ENCODE peak calls at places on chromosomes 7 and 10, in ten cellular contexts. E is MM.1S, U is neuronal stem cell, F is IMR-90, N is PC-3, D is neural progenitor cell, M is mammary epithelial cell, P is mesenchymal stem cell, W is astrocyte, B is K562. Z is an unnamed sample.

GRCh38 chr10:35448687-35449662 is 112.7 kb downstream of the CCNY start:
- DNase-seq in E (no peak), U (no peak), F (no peak), N (no peak), D (no peak), M (peak), P (peak), W (no peak), B (no peak), Z (no peak)

GRCh38 chr10:2508971-2509605 is 558.3 kb upstream of the PFKP start:
- DNase-seq in E (no peak), U (no peak), F (peak), N (no peak), D (no peak), M (peak), P (peak), W (peak), B (no peak), Z (no peak)

GRCh38 chr10:30043476-30044270 is 15.7 kb downstream of the JCAD start:
- DNase-seq in E (no peak), U (no peak), F (no peak), N (no peak), D (no peak), M (no peak), P (no peak), W (no peak), B (no peak), Z (no peak)

GRCh38 chr7:26369519-26370385 is 78.1 kb downstream of the SNX10 start:
- DNase-seq in E (peak), U (peak), F (peak), N (peak), D (peak), M (peak), P (peak), W (no peak), B (peak), Z (peak)

GRCh38 chr7:83918142-83918541 is 269.2 kb upstream of the SEMA3E start:
- DNase-seq in E (no peak), U (no peak), F (no peak), N (no peak), D (no peak), M (no peak), P (no peak), W (no peak), B (no peak), Z (no peak)

GRCh38 chr7:72032934-72033333 is 379.2 kb downstream of the CALN1 start:
- DNase-seq in E (no peak), U (no peak), F (no peak), N (no peak), D (no peak), M (no peak), P (no peak), W (no peak), B (no peak), Z (no peak)

GRCh38 chr10:62554632-62555199 is 180.5 kb downstream of the ZNF365 start:
- DNase-seq in E (peak), U (peak), F (peak), N (peak), D (peak), M (peak), P (peak), W (peak), B (peak), Z (peak)

GRCh38 chr7:22559829-22560489 is 60.0 kb upstream of the STEAP1B start:
- DNase-seq in E (peak), U (peak), F (peak), N (peak), D (peak), M (peak), P (peak), W (peak), B (peak), Z (peak)

GRCh38 chr10:48803831-48804584 is 119.3 kb downstream of the WDFY4 start:
- DNase-seq in E (no peak), U (no peak), F (no peak), N (no peak), D (no peak), M (no peak), P (no peak), W (no peak), B (no peak), Z (no peak)

GRCh38 chr7:19560111-19560883 is 148.5 kb downstream of the POLR1F start:
- DNase-seq in E (no peak), U (no peak), F (no peak), N (peak), D (no peak), M (peak), P (peak), W (peak), B (no peak), Z (no peak)

GRCh38 chr10:89575037-89575436 is 39.6 kb upstream of the SLC16A12 start:
- DNase-seq in E (no peak), U (no peak), F (peak), N (peak), D (no peak), M (no peak), P (no peak), W (no peak), B (no peak), Z (no peak)

GRCh38 chr7:23334482-23335056 is 35.4 kb downstream of the MALSU1 start:
- DNase-seq in E (no peak), U (no peak), F (peak), N (peak), D (no peak), M (peak), P (peak), W (peak), B (no peak), Z (no peak)

GRCh38 chr7:32062150-32062549 is 8.1 kb downstream of the PDE1C start:
- DNase-seq in E (no peak), U (no peak), F (peak), N (peak), D (peak), M (peak), P (peak), W (no peak), B (peak), Z (peak)

GRCh38 chr7:72127136-72127535 is 285.0 kb downstream of the CALN1 start:
- DNase-seq in E (no peak), U (no peak), F (no peak), N (no peak), D (no peak), M (no peak), P (no peak), W (no peak), B (no peak), Z (no peak)

GRCh38 chr7:143216151-143216550 is 5.7 kb upstream of the TAS2R40 start:
- DNase-seq in E (no peak), U (no peak), F (peak), N (peak), D (no peak), M (peak), P (no peak), W (peak), B (no peak), Z (no peak)
- H3K9ac ChIP-seq in E (no peak), U (no peak), F (no peak), N (no peak), D (no peak), M (no peak), P (peak), W (peak), B (no peak), Z (no peak)

GRCh38 chr10:20856484-20856883 is 40.6 kb downstream of the NEBL start:
- DNase-seq in E (no peak), U (no peak), F (no peak), N (no peak), D (no peak), M (no peak), P (no peak), W (no peak), B (no peak), Z (no peak)
- H3K4me3 ChIP-seq in E (no peak), U (no peak), F (no peak), N (no peak), D (no peak), M (no peak), P (no peak), W (no peak), B (no peak), Z (no peak)

DNA sequence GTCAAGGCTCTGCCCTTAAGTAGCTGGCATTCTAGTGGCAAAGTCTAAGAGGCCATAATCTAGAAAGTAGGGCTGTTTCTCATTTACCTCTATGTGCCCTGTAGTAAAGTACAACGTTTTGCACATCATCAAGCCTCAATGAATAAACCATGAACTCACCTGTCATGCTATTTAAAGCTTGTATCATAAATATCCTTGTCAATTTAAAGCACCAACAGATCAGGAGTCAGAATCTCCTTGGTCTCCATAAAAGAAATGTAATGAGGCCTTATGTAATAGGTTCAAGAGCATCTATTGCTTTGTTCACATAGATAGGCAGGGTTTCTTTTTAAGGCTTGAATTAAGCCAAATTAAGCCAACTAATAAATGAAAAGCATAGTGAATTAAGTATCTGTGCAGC is 181.9 kb downstream of the KMT2E start:
- DNase-seq in E (no peak), U (no peak), F (no peak), N (no peak), D (no peak), M (no peak), P (no peak), W (no peak), B (no peak), Z (no peak)
- H3K9ac ChIP-seq in E (no peak), U (no peak), F (no peak), N (no peak), D (no peak), M (no peak), P (no peak), W (no peak), B (no peak), Z (no peak)

DNA sequence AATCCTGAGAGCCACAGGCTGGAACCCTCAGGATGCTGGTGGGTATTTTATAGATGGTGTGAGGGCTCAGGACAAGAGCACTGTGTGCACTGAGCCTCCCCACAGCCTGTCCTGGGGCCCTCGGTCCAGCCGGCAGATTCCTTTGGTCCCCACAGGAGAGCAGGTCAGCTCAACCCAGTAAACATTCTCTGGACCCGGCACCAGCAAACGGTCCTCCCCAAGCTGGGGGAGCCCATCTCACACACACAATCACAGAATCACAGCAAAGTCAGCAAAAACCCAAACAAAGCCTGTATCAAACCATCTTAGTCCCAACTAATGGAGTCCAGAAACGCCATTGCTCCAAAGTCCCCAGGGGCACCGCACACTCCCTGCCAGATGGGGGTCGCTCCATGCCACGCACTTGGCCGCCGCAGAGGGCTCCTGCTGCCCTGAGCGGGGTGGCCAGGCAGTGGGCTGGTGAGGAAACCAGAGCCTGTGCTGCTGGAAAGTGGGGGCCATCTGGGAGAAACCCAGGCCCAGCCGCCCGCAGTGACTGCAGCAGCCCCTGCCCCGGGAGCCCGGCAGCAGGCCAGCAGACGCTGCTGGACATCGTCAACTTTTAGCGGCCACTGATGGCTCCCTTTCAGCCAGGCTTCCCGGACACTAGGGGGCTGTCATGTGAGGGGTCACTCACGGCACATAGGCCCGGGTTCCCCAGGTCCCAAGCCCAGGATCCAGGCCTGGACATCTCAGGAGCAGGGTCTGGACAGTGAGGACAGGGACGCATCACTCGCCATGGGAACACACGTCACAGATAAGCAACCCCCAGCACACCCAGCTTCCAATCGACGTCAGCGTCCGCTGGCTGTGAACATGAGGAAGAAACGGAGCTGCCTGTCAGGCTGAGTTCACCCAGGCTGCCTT is 52.6 kb downstream of the DPYSL4 start:
- DNase-seq in E (no peak), U (no peak), F (peak), N (no peak), D (peak), M (no peak), P (peak), W (no peak), B (no peak), Z (no peak)
- H3K4me3 ChIP-seq in E (no peak), U (no peak), F (no peak), N (no peak), D (no peak), M (no peak), P (no peak), W (no peak), B (no peak), Z (no peak)

GRCh38 chr10:129468187-129468586 is 1.1 kb downstream of the MGMT start:
- DNase-seq in E (no peak), U (no peak), F (no peak), N (no peak), D (no peak), M (no peak), P (no peak), W (no peak), B (no peak), Z (peak)

GRCh38 chr10:129470103-129470851 is 3.2 kb downstream of the MGMT start:
- DNase-seq in E (no peak), U (no peak), F (no peak), N (no peak), D (no peak), M (no peak), P (no peak), W (no peak), B (no peak), Z (peak)

GRCh38 chr10:129465796-129466702 is 992 bp upstream of the MGMT start:
- DNase-seq in E (no peak), U (no peak), F (no peak), N (no peak), D (no peak), M (no peak), P (no peak), W (no peak), B (no peak), Z (peak)

GRCh38 chr10:129466703-129467345 is at the start of gene MGMT:
- DNase-seq in E (peak), U (peak), F (peak), N (peak), D (peak), M (peak), P (peak), W (peak), B (peak), Z (peak)

DNA sequence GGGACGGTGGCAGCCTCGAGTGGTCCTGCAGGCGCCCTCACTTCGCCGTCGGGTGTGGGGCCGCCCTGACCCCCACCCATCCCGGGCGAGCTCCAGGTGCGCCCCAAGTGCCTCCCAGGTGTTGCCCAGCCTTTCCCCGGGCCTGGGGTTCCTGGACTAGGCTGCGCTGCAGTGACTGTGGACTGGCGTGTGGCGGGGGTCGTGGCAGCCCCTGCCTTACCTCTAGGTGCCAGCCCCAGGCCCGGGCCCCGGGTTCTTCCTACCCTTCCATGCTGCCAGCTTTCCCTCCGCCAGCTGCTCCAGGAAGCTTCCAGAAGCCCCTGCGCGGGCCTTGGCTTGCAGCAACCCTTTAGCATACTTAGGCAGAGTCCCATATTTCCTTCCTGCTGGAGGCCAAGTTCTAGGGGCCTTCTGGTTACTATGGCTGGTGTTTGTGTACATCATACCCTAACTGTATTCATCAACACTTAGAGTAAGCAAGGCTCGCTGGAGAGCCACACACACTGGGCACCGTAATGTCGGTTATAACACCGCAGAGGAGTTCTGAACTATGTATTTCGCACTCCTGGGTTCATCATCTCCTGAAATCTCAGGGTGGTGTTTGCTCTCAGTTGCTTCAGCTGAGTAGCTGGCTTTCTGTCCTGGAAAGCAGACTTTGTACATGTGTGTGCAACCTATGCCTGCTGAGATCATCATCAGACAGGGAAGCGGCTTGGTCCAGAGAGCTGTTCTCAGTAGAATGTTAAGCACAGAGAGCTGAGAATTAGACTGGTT is 492 bp downstream of the MGMT start:
- DNase-seq in E (no peak), U (no peak), F (peak), N (no peak), D (no peak), M (peak), P (peak), W (no peak), B (no peak), Z (no peak)
- H3K9ac ChIP-seq in E (peak), U (peak), F (peak), N (peak), D (no peak), M (peak), P (peak), W (peak), B (no peak), Z (peak)

GRCh38 chr10:3806603-3807002 is 21.6 kb upstream of the KLF6 start:
- DNase-seq in E (no peak), U (no peak), F (peak), N (peak), D (no peak), M (peak), P (peak), W (peak), B (no peak), Z (no peak)

GRCh38 chr10:3803884-3804741 is 19.1 kb upstream of the KLF6 start:
- DNase-seq in E (no peak), U (no peak), F (peak), N (no peak), D (no peak), M (no peak), P (peak), W (no peak), B (peak), Z (no peak)

GRCh38 chr10:3805227-3805790 is 20.3 kb upstream of the KLF6 start:
- DNase-seq in E (peak), U (no peak), F (peak), N (peak), D (no peak), M (peak), P (peak), W (peak), B (no peak), Z (no peak)

GRCh38 chr10:3807221-3807927 is 22.4 kb upstream of the KLF6 start:
- DNase-seq in E (no peak), U (no peak), F (no peak), N (no peak), D (no peak), M (no peak), P (peak), W (no peak), B (no peak), Z (no peak)

DNA sequence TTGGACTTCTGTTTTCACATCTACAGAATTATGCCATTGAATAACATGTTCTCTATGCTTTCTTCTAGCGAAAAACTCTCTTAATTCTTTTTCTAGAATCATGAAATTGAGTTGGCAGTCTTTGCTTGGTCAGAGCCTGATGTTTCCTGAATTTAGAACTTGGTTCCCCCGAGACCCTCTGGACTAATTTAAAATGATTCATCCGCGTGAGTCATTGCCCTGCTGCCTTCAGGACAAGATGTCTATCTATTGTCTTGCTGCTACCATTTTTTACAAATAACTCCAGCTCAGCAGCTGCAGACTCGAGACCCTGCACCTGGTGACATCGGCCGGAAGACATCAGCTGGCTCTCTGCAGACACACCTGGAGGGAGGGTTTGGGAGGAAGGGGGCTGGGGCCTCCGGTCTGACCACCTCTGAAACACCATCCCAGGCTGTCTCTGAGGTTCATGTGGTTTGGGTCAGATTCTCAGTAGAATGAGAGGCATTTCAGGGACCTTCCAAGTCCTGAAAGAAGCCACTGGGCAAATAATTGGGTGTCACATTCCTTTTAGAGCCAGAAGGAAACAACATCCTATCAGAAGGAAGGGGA is 20.9 kb upstream of the KLF6 start:
- DNase-seq in E (peak), U (no peak), F (peak), N (peak), D (no peak), M (peak), P (peak), W (peak), B (peak), Z (peak)
- H3K4me3 ChIP-seq in E (peak), U (no peak), F (no peak), N (peak), D (no peak), M (no peak), P (peak), W (peak), B (no peak), Z (no peak)

DNA sequence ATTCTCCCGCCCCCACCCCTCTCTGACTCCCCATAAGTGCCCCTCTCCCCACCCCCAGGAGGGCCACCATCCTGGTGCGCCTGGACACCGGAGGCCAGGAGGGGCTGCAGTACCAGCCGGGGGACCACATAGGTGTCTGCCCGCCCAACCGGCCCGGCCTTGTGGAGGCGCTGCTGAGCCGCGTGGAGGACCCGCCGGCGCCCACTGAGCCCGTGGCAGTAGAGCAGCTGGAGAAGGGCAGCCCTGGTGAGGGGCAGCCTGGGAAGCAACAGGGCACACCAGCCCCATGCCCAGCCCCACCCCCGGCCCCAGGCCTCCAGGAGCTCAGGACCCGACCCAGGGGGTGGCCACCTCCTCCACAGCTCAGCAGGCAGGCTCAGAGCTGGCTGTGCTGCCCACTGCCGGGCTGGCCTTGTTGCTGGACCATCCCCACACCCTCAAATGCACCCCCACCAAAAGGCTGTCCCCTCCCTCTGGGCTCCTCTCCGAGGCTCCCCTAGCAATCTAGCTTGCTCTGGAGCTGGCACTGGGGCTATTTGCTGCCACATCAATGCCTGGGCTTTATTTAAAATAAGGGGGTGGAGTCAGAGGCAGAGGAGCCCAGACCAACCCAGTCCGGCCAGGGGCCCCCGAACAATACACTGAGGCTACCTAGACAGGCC is 14.8 kb downstream of the ATG9B start:
- DNase-seq in E (no peak), U (no peak), F (no peak), N (no peak), D (no peak), M (no peak), P (no peak), W (no peak), B (peak), Z (peak)
- H3K9ac ChIP-seq in E (peak), U (peak), F (no peak), N (no peak), D (no peak), M (no peak), P (no peak), W (no peak), B (peak), Z (no peak)

DNA sequence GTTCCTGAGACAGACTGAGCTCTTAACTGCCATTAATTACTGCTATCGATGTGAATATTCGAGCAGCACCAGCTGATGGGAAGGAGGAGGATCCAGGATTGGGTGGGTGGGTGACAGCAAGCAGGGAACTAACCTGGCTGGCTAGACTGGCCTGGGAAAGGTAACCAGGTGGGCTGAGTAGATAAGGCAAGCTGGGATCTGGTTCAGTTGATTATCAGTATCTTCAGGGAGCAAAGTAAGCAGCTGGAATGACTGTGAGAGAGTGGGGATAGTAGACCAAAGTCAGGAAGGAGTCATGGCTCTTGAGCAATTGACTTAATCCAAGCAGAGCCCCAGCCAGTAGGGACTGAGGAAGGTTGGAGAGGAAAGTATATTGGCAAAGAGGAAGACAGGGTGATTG is 46.9 kb upstream of the KMT2E start:
- DNase-seq in E (no peak), U (no peak), F (peak), N (no peak), D (no peak), M (no peak), P (peak), W (no peak), B (peak), Z (no peak)
- H3K4me3 ChIP-seq in E (no peak), U (no peak), F (no peak), N (no peak), D (no peak), M (no peak), P (no peak), W (no peak), B (no peak), Z (no peak)

Z was measured in endodermal cell.